ENCODE peak calls at places on chromosome 20, in six cellular contexts. K, R, U, N, H and O are unnamed samples.

GRCh38 chr20:60823001-60823649 is 428.9 kb upstream of the CDH4 start:
- DNase-seq in H (no peak), U (no peak), N (no peak), K (no peak), R (no peak), O (no peak)

GRCh38 chr20:18987781-18988360 is 174.3 kb downstream of the SCP2D1 start:
- DNase-seq in K (no peak), H (no peak), N (no peak), U (no peak), R (no peak), O (no peak)

GRCh38 chr20:6006603-6006949 is 47.3 kb downstream of the LRRN4 start:
- DNase-seq in N (no peak), H (no peak), U (no peak), K (no peak), R (no peak), O (no peak)

GRCh38 chr20:51848346-51848745 is 46.0 kb upstream of the SALL4 start:
- DNase-seq in H (no peak), N (no peak), K (no peak), U (no peak), R (no peak), O (no peak)

GRCh38 chr20:11544029-11544678 is 373.5 kb upstream of the BTBD3 start:
- DNase-seq in N (peak; percentile 87), K (peak; percentile 78), U (peak; percentile 32), H (no peak), R (peak; percentile 58), O (peak; percentile 59)

GRCh38 chr20:50163570-50164317 is 10.2 kb upstream of the PEDS1 start:
- DNase-seq in N (no peak), U (peak; percentile 57), H (no peak), R (no peak), K (peak; percentile 33), O (no peak)

GRCh38 chr20:25669826-25670422 is 26.7 kb downstream of the ZNF337 start:
- DNase-seq in H (no peak), U (no peak), N (peak; percentile 70), K (no peak), R (no peak), O (no peak)

GRCh38 chr20:10352934-10353866 is 80.8 kb downstream of the MKKS start:
- DNase-seq in N (peak; percentile 29), K (peak; percentile 45), H (no peak), R (no peak), U (peak; percentile 32), O (no peak)

GRCh38 chr20:16569218-16570153 is 3.8 kb downstream of the KIF16B start:
- DNase-seq in N (no peak), H (no peak), R (no peak), U (no peak), K (no peak), O (no peak)

GRCh38 chr20:55394592-55394991 is 610.7 kb downstream of the CBLN4 start:
- DNase-seq in R (no peak), U (no peak), K (no peak), H (no peak), N (no peak), O (no peak)

GRCh38 chr20:59439243-59439642 is 138.8 kb downstream of the EDN3 start:
- DNase-seq in N (no peak), R (no peak), K (no peak), H (no peak), U (peak; percentile 22), O (no peak)

GRCh38 chr20:44166008-44166407 is 21.0 kb downstream of the JPH2 start:
- DNase-seq in R (no peak), H (no peak), K (no peak), N (peak; percentile 38), U (no peak), O (no peak)

GRCh38 chr20:22623211-22623610 is 38.8 kb upstream of the FOXA2 start:
- DNase-seq in R (no peak), H (no peak), U (peak; percentile 3), N (peak; percentile 8), K (no peak), O (no peak)

GRCh38 chr20:53399592-53400335 is 193.9 kb downstream of the ZNF217 start:
- DNase-seq in N (no peak), U (no peak), R (no peak), H (no peak), K (no peak), O (no peak)

GRCh38 chr20:3172126-3172932 is 1.0 kb downstream of the LZTS3 start:
- DNase-seq in K (no peak), U (no peak), R (no peak), N (no peak), H (no peak), O (no peak)